ENCODE peak calls at places on chromosomes 12 and 14, in eight cellular contexts. One of them, this sample, is unnamed. For H3K36me3, the result is how much of the 10 kb centered on the place peaks cover.

GRCh38 chr12:51192284-51192671 is 19.3 kb upstream of the TFCP2 start:
- DNase-seq in tibial nerve: no peak
- DNase-seq in stomach: no peak
- DNase-seq in K562: no peak
- DNase-seq in transverse colon: no peak
- DNase-seq in ovary: no peak
- DNase-seq in HepG2: no peak
- DNase-seq in H1: no peak
- DNase-seq in this sample: no peak

GRCh38 chr14:76330411-76331327 is 45.3 kb upstream of the ESRRB start:
- DNase-seq in tibial nerve: no peak
- DNase-seq in stomach: no peak
- DNase-seq in K562: no peak
- DNase-seq in transverse colon: no peak
- DNase-seq in ovary: no peak
- DNase-seq in HepG2: no peak
- DNase-seq in H1: no peak
- DNase-seq in this sample: no peak

GRCh38 chr12:51185171-51185717 is 12.3 kb upstream of the TFCP2 start:
- DNase-seq in tibial nerve: no peak
- DNase-seq in stomach: no peak
- DNase-seq in K562: no peak
- DNase-seq in transverse colon: no peak
- DNase-seq in ovary: no peak
- DNase-seq in HepG2: no peak
- DNase-seq in H1: no peak
- DNase-seq in this sample: no peak

GRCh38 chr14:68651652-68652432 is 141.0 kb downstream of the ZFP36L1 start:
- DNase-seq in tibial nerve: no peak
- DNase-seq in stomach: no peak
- DNase-seq in K562: no peak
- DNase-seq in transverse colon: no peak
- DNase-seq in ovary: peak
- DNase-seq in HepG2: no peak
- DNase-seq in H1: no peak
- DNase-seq in this sample: no peak

GRCh38 chr14:22653012-22653621 is 9.0 kb upstream of the OR6J1 start:
- DNase-seq in tibial nerve: peak
- DNase-seq in stomach: peak
- DNase-seq in K562: peak
- DNase-seq in transverse colon: peak
- DNase-seq in ovary: peak
- DNase-seq in HepG2: peak
- DNase-seq in H1: peak
- DNase-seq in this sample: no peak

GRCh38 chr14:85579957-85580356 is 50.0 kb downstream of the FLRT2 start:
- DNase-seq in tibial nerve: no peak
- DNase-seq in stomach: no peak
- DNase-seq in K562: no peak
- DNase-seq in transverse colon: no peak
- DNase-seq in ovary: no peak
- DNase-seq in HepG2: no peak
- DNase-seq in H1: no peak
- DNase-seq in this sample: no peak

GRCh38 chr14:34650786-34651584 is 21.0 kb upstream of the SNX6 start:
- DNase-seq in tibial nerve: no peak
- DNase-seq in stomach: no peak
- DNase-seq in K562: no peak
- DNase-seq in transverse colon: no peak
- DNase-seq in ovary: no peak
- DNase-seq in HepG2: no peak
- DNase-seq in H1: no peak
- DNase-seq in this sample: no peak

GRCh38 chr12:56157201-56158028 is 744 bp upstream of the MYL6 start:
- DNase-seq in tibial nerve: peak
- DNase-seq in stomach: peak
- DNase-seq in K562: no peak
- DNase-seq in transverse colon: peak
- DNase-seq in ovary: peak
- DNase-seq in HepG2: peak
- DNase-seq in H1: peak
- DNase-seq in this sample: peak

GRCh38 chr12:117284160-117284559 is 77.3 kb downstream of the NOS1 start:
- DNase-seq in tibial nerve: no peak
- DNase-seq in stomach: no peak
- DNase-seq in K562: no peak
- DNase-seq in transverse colon: no peak
- DNase-seq in ovary: no peak
- DNase-seq in HepG2: no peak
- DNase-seq in H1: no peak
- DNase-seq in this sample: no peak

GRCh38 chr12:23906329-23906728 is 43.1 kb downstream of the SOX5 start:
- DNase-seq in tibial nerve: peak
- DNase-seq in stomach: no peak
- DNase-seq in K562: no peak
- DNase-seq in transverse colon: no peak
- DNase-seq in ovary: no peak
- DNase-seq in HepG2: peak
- DNase-seq in H1: no peak
- DNase-seq in this sample: no peak

GRCh38 chr14:96261772-96262485 is 5.9 kb downstream of the BDKRB1 start:
- DNase-seq in tibial nerve: no peak
- DNase-seq in stomach: no peak
- DNase-seq in K562: no peak
- DNase-seq in transverse colon: no peak
- DNase-seq in ovary: no peak
- DNase-seq in HepG2: no peak
- DNase-seq in H1: no peak
- DNase-seq in this sample: no peak

GRCh38 chr12:47216150-47216677 is 136.5 kb upstream of the AMIGO2 start:
- DNase-seq in tibial nerve: peak
- DNase-seq in stomach: no peak
- DNase-seq in K562: no peak
- DNase-seq in transverse colon: peak
- DNase-seq in ovary: no peak
- DNase-seq in HepG2: no peak
- DNase-seq in H1: no peak
- DNase-seq in this sample: no peak

GRCh38 chr14:52068741-52069616 is at the start of gene NID2:
- DNase-seq in tibial nerve: peak
- DNase-seq in stomach: peak
- DNase-seq in K562: peak
- DNase-seq in transverse colon: peak
- DNase-seq in ovary: peak
- DNase-seq in HepG2: peak
- DNase-seq in H1: peak
- DNase-seq in this sample: peak

GRCh38 chr14:22841769-22842168 is 5.4 kb downstream of the MMP14 start:
- DNase-seq in tibial nerve: no peak
- DNase-seq in stomach: no peak
- DNase-seq in K562: no peak
- DNase-seq in transverse colon: no peak
- DNase-seq in ovary: no peak
- DNase-seq in HepG2: no peak
- DNase-seq in H1: no peak
- DNase-seq in this sample: no peak

GRCh38 chr14:70714055-70714550 is 72.4 kb downstream of the TTC9 start:
- DNase-seq in tibial nerve: peak
- DNase-seq in stomach: peak
- DNase-seq in K562: peak
- DNase-seq in transverse colon: peak
- DNase-seq in ovary: no peak
- DNase-seq in HepG2: peak
- DNase-seq in H1: no peak
- DNase-seq in this sample: no peak

GRCh38 chr14:98900236-98900635 is 371.8 kb downstream of the BCL11B start:
- DNase-seq in tibial nerve: no peak
- DNase-seq in stomach: no peak
- DNase-seq in K562: no peak
- DNase-seq in transverse colon: no peak
- DNase-seq in ovary: no peak
- DNase-seq in HepG2: no peak
- DNase-seq in H1: no peak
- DNase-seq in this sample: no peak

GRCh38 chr14:66311935-66312334 is 174.2 kb upstream of the CCDC196 start:
- DNase-seq in tibial nerve: no peak
- DNase-seq in stomach: no peak
- DNase-seq in K562: no peak
- DNase-seq in transverse colon: no peak
- DNase-seq in ovary: no peak
- DNase-seq in HepG2: no peak
- DNase-seq in H1: no peak
- DNase-seq in this sample: no peak

GRCh38 chr14:66315548-66315947 is 170.6 kb upstream of the CCDC196 start:
- DNase-seq in tibial nerve: no peak
- DNase-seq in stomach: no peak
- DNase-seq in K562: no peak
- DNase-seq in transverse colon: no peak
- DNase-seq in ovary: no peak
- DNase-seq in HepG2: no peak
- DNase-seq in H1: no peak
- DNase-seq in this sample: no peak

GRCh38 chr14:66311058-66311457 is 175.1 kb upstream of the CCDC196 start:
- DNase-seq in tibial nerve: no peak
- DNase-seq in stomach: no peak
- DNase-seq in K562: no peak
- DNase-seq in transverse colon: no peak
- DNase-seq in ovary: no peak
- DNase-seq in HepG2: no peak
- DNase-seq in H1: no peak
- DNase-seq in this sample: no peak

DNA sequence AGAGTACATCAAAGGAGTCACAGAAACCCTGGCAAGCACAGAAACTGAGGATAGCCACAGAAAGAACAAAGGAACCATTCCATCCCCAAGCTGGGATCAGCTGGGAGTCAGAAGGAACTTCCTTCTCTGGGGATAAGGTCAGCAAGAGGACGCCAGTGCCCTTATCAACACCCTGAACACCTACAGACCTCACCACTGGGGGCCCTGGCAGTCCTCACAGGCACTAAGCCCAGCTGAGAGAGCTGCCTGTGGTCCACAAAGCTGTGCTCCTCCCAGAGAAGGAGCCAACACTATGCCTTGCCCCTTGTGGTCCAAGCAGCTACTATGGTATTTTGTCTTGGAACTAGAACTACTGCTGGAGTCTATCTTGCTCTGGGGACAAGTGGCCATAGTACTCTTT is 171.1 kb upstream of the CCDC196 start:
- DNase-seq in tibial nerve: no peak
- DNase-seq in stomach: no peak
- DNase-seq in K562: no peak
- DNase-seq in transverse colon: no peak
- DNase-seq in ovary: no peak
- DNase-seq in HepG2: no peak
- DNase-seq in H1: no peak
- DNase-seq in this sample: no peak
- H3K36me3 ChIP-seq in tibial nerve: under half
- H3K36me3 ChIP-seq in stomach: under half
- H3K36me3 ChIP-seq in K562: under half
- H3K36me3 ChIP-seq in transverse colon: under half
- H3K36me3 ChIP-seq in ovary: under half
- H3K36me3 ChIP-seq in HepG2: under half
- H3K36me3 ChIP-seq in H1: under half
- H3K36me3 ChIP-seq in this sample: under half

GRCh38 chr14:104386281-104386841 is 193.2 kb upstream of the C14orf180 start:
- DNase-seq in tibial nerve: no peak
- DNase-seq in stomach: no peak
- DNase-seq in K562: no peak
- DNase-seq in transverse colon: peak
- DNase-seq in ovary: peak
- DNase-seq in HepG2: no peak
- DNase-seq in H1: no peak
- DNase-seq in this sample: peak
- TF ChIP-seq EP300 in tibial nerve: no peak
- TF ChIP-seq EP300 in stomach: no peak
- TF ChIP-seq EP300 in K562: no peak
- TF ChIP-seq EP300 in transverse colon: no peak
- TF ChIP-seq EP300 in ovary: no peak
- TF ChIP-seq EP300 in HepG2: no peak
- TF ChIP-seq EP300 in H1: no peak
- TF ChIP-seq EP300 in this sample: no peak

GRCh38 chr12:124149287-124149686 is 145.6 kb upstream of the RFLNA start:
- DNase-seq in tibial nerve: no peak
- DNase-seq in stomach: no peak
- DNase-seq in K562: no peak
- DNase-seq in transverse colon: no peak
- DNase-seq in ovary: no peak
- DNase-seq in HepG2: no peak
- DNase-seq in H1: no peak
- DNase-seq in this sample: no peak
- TF ChIP-seq POLR2A in tibial nerve: no peak
- TF ChIP-seq POLR2A in stomach: no peak
- TF ChIP-seq POLR2A in K562: no peak
- TF ChIP-seq POLR2A in transverse colon: no peak
- TF ChIP-seq POLR2A in ovary: no peak
- TF ChIP-seq POLR2A in HepG2: no peak
- TF ChIP-seq POLR2A in H1: no peak
- TF ChIP-seq POLR2A in this sample: no peak

GRCh38 chr12:109987615-109988014 is 8.6 kb downstream of the GIT2 start:
- DNase-seq in tibial nerve: no peak
- DNase-seq in stomach: no peak
- DNase-seq in K562: no peak
- DNase-seq in transverse colon: no peak
- DNase-seq in ovary: no peak
- DNase-seq in HepG2: no peak
- DNase-seq in H1: no peak
- DNase-seq in this sample: no peak

GRCh38 chr12:109982211-109982610 is 14.0 kb downstream of the GIT2 start:
- DNase-seq in tibial nerve: no peak
- DNase-seq in stomach: no peak
- DNase-seq in K562: no peak
- DNase-seq in transverse colon: no peak
- DNase-seq in ovary: no peak
- DNase-seq in HepG2: no peak
- DNase-seq in H1: no peak
- DNase-seq in this sample: no peak

GRCh38 chr12:109981311-109981710 is 14.9 kb downstream of the GIT2 start:
- DNase-seq in tibial nerve: no peak
- DNase-seq in stomach: no peak
- DNase-seq in K562: no peak
- DNase-seq in transverse colon: no peak
- DNase-seq in ovary: no peak
- DNase-seq in HepG2: no peak
- DNase-seq in H1: no peak
- DNase-seq in this sample: no peak

GRCh38 chr12:109988274-109988673 is 7.9 kb downstream of the GIT2 start:
- DNase-seq in tibial nerve: no peak
- DNase-seq in stomach: no peak
- DNase-seq in K562: no peak
- DNase-seq in transverse colon: no peak
- DNase-seq in ovary: no peak
- DNase-seq in HepG2: no peak
- DNase-seq in H1: no peak
- DNase-seq in this sample: no peak

GRCh38 chr12:109983432-109984142 is 12.6 kb downstream of the GIT2 start:
- DNase-seq in tibial nerve: no peak
- DNase-seq in stomach: peak
- DNase-seq in K562: no peak
- DNase-seq in transverse colon: no peak
- DNase-seq in ovary: no peak
- DNase-seq in HepG2: no peak
- DNase-seq in H1: no peak
- DNase-seq in this sample: no peak
- H3K36me3 ChIP-seq in tibial nerve: half or more
- H3K36me3 ChIP-seq in stomach: half or more
- H3K36me3 ChIP-seq in K562: half or more
- H3K36me3 ChIP-seq in transverse colon: half or more
- H3K36me3 ChIP-seq in ovary: under half
- H3K36me3 ChIP-seq in HepG2: half or more
- H3K36me3 ChIP-seq in H1: under half
- H3K36me3 ChIP-seq in this sample: half or more

This sample was measured in suprapubic skin.